ENCODE peak calls at places on chromosome 19, in five cellular contexts. L is NCI-H1092; K is activated naive CD8-positive, alpha-beta T cell treated with anti-CD3 and anti-CD28 coated beads, Interleukin-2, amount 50 U/mL, for 24 hours; I is non-pigmented ciliary epithelial cell; C is B cell. M is an unnamed sample.

GRCh38 chr19:13995017-13995728 is 10.9 kb downstream of the RFX1 start:
- DNase-seq in L (no peak), K (no peak), I (no peak), C (no peak), M (no peak)

GRCh38 chr19:34220472-34221063 is 33.8 kb upstream of the GARRE1 start:
- DNase-seq in L (peak; percentile 5), K (peak; percentile 78), I (no peak), C (peak; percentile 65), M (peak; percentile 56)

GRCh38 chr19:29547981-29548380 is 22.2 kb downstream of the VSTM2B start:
- DNase-seq in L (no peak), K (no peak), I (no peak), C (no peak), M (no peak)

GRCh38 chr19:47707135-47707925 is 5.9 kb upstream of the EHD2 start:
- DNase-seq in L (peak; percentile 14), K (peak; percentile 84), I (peak; percentile 26), C (peak; percentile 67), M (peak; percentile 54)

GRCh38 chr19:19179548-19180441 is 9.7 kb upstream of the MEF2B start:
- DNase-seq in L (no peak), K (no peak), I (no peak), C (no peak), M (no peak)

GRCh38 chr19:50449236-50449899 is 16.7 kb downstream of the MYBPC2 start:
- DNase-seq in L (no peak), K (no peak), I (no peak), C (no peak), M (no peak)

GRCh38 chr19:52170863-52171320 is 529 bp downstream of the ZNF836 start:
- DNase-seq in L (no peak), K (peak; percentile 14), I (no peak), C (no peak), M (peak; percentile 19)

GRCh38 chr19:29467824-29468401 is 57.9 kb upstream of the VSTM2B start:
- DNase-seq in L (no peak), K (no peak), I (no peak), C (no peak), M (no peak)

GRCh38 chr19:1591421-1592022 is 1.1 kb downstream of the MBD3 start:
- DNase-seq in L (peak; percentile 51), K (no peak), I (no peak), C (no peak), M (no peak)

GRCh38 chr19:1156830-1157615 is 17.0 kb downstream of the SBNO2 start:
- DNase-seq in L (no peak), K (no peak), I (no peak), C (no peak), M (no peak)

GRCh38 chr19:2469102-2469914 is 6.6 kb upstream of the GADD45B start:
- DNase-seq in L (no peak), K (peak; percentile 52), I (no peak), C (no peak), M (no peak)

GRCh38 chr19:2114821-2115220 is 18.1 kb downstream of the IZUMO4 start:
- DNase-seq in L (no peak), K (no peak), I (no peak), C (no peak), M (no peak)

GRCh38 chr19:8866344-8866743 is 34.2 kb downstream of the MBD3L1 start:
- DNase-seq in L (no peak), K (no peak), I (no peak), C (no peak), M (no peak)